ENCODE peak calls at places on chromosomes 16 and 17, in eight cellular contexts. One of them, this sample, is unnamed.

GRCh38 chr17:78379134-78379497 is 667 bp downstream of the PGS1 start:
- DNase-seq in activated naive CD4-positive, alpha-beta T cell: no peak
- DNase-seq in astrocyte of the cerebellum: no peak
- DNase-seq in mucosa of gallbladder: no peak
- DNase-seq in stimulated activated CD8-positive, alpha-beta memory T cell treated with anti-CD3 and anti-CD28 coated beads, Interleukin-2, amount 100 ng/mL, for 1 hour: no peak
- DNase-seq in GM04503: no peak
- DNase-seq in NCI-H1105 treated with DMSO at 0.1 percent for 48 hours: no peak
- DNase-seq in DMS 273 treated with DMSO at 0.1 percent for 48 hours: no peak
- DNase-seq in this sample: no peak

GRCh38 chr17:79612468-79613194 is 1.8 kb upstream of the RBFOX3 start:
- DNase-seq in astrocyte of the cerebellum: no peak
- DNase-seq in mucosa of gallbladder: no peak
- DNase-seq in NCI-H1105 treated with DMSO at 0.1 percent for 48 hours: no peak
- DNase-seq in DMS 273 treated with DMSO at 0.1 percent for 48 hours: peak; percentile 76
- DNase-seq in GM04503: no peak
- DNase-seq in stimulated activated CD8-positive, alpha-beta memory T cell treated with anti-CD3 and anti-CD28 coated beads, Interleukin-2, amount 100 ng/mL, for 1 hour: peak; percentile 1
- DNase-seq in activated naive CD4-positive, alpha-beta T cell: no peak
- DNase-seq in this sample: peak; percentile 62

GRCh38 chr17:11144358-11145233 is 96.4 kb upstream of the SHISA6 start:
- DNase-seq in NCI-H1105 treated with DMSO at 0.1 percent for 48 hours: peak; percentile 10
- DNase-seq in DMS 273 treated with DMSO at 0.1 percent for 48 hours: peak; percentile 6
- DNase-seq in stimulated activated CD8-positive, alpha-beta memory T cell treated with anti-CD3 and anti-CD28 coated beads, Interleukin-2, amount 100 ng/mL, for 1 hour: no peak
- DNase-seq in mucosa of gallbladder: peak; percentile 48
- DNase-seq in astrocyte of the cerebellum: no peak
- DNase-seq in activated naive CD4-positive, alpha-beta T cell: no peak
- DNase-seq in GM04503: no peak
- DNase-seq in this sample: no peak

GRCh38 chr16:77322757-77323156 is 112.1 kb downstream of the ADAMTS18 start:
- DNase-seq in stimulated activated CD8-positive, alpha-beta memory T cell treated with anti-CD3 and anti-CD28 coated beads, Interleukin-2, amount 100 ng/mL, for 1 hour: no peak
- DNase-seq in mucosa of gallbladder: no peak
- DNase-seq in activated naive CD4-positive, alpha-beta T cell: no peak
- DNase-seq in GM04503: no peak
- DNase-seq in NCI-H1105 treated with DMSO at 0.1 percent for 48 hours: peak; percentile 5
- DNase-seq in astrocyte of the cerebellum: no peak
- DNase-seq in DMS 273 treated with DMSO at 0.1 percent for 48 hours: no peak
- DNase-seq in this sample: no peak

GRCh38 chr16:578870-579405 is 9.2 kb downstream of the PIGQ start:
- DNase-seq in DMS 273 treated with DMSO at 0.1 percent for 48 hours: no peak
- DNase-seq in mucosa of gallbladder: peak; percentile 64
- DNase-seq in astrocyte of the cerebellum: no peak
- DNase-seq in stimulated activated CD8-positive, alpha-beta memory T cell treated with anti-CD3 and anti-CD28 coated beads, Interleukin-2, amount 100 ng/mL, for 1 hour: peak; percentile 15
- DNase-seq in activated naive CD4-positive, alpha-beta T cell: peak; percentile 40
- DNase-seq in GM04503: no peak
- DNase-seq in NCI-H1105 treated with DMSO at 0.1 percent for 48 hours: no peak
- DNase-seq in this sample: no peak

GRCh38 chr17:40312131-40312731 is 3.3 kb downstream of the RARA start:
- DNase-seq in NCI-H1105 treated with DMSO at 0.1 percent for 48 hours: no peak
- DNase-seq in DMS 273 treated with DMSO at 0.1 percent for 48 hours: no peak
- DNase-seq in astrocyte of the cerebellum: no peak
- DNase-seq in GM04503: no peak
- DNase-seq in stimulated activated CD8-positive, alpha-beta memory T cell treated with anti-CD3 and anti-CD28 coated beads, Interleukin-2, amount 100 ng/mL, for 1 hour: no peak
- DNase-seq in mucosa of gallbladder: no peak
- DNase-seq in activated naive CD4-positive, alpha-beta T cell: no peak
- DNase-seq in this sample: no peak

GRCh38 chr16:72311426-72311825 is 139.5 kb upstream of the PMFBP1 start:
- DNase-seq in stimulated activated CD8-positive, alpha-beta memory T cell treated with anti-CD3 and anti-CD28 coated beads, Interleukin-2, amount 100 ng/mL, for 1 hour: no peak
- DNase-seq in DMS 273 treated with DMSO at 0.1 percent for 48 hours: no peak
- DNase-seq in activated naive CD4-positive, alpha-beta T cell: no peak
- DNase-seq in NCI-H1105 treated with DMSO at 0.1 percent for 48 hours: no peak
- DNase-seq in GM04503: no peak
- DNase-seq in astrocyte of the cerebellum: no peak
- DNase-seq in mucosa of gallbladder: no peak
- DNase-seq in this sample: no peak

GRCh38 chr16:12775689-12776236 is 27.9 kb downstream of the CPPED1 start:
- DNase-seq in mucosa of gallbladder: no peak
- DNase-seq in DMS 273 treated with DMSO at 0.1 percent for 48 hours: no peak
- DNase-seq in astrocyte of the cerebellum: no peak
- DNase-seq in NCI-H1105 treated with DMSO at 0.1 percent for 48 hours: no peak
- DNase-seq in activated naive CD4-positive, alpha-beta T cell: no peak
- DNase-seq in GM04503: no peak
- DNase-seq in stimulated activated CD8-positive, alpha-beta memory T cell treated with anti-CD3 and anti-CD28 coated beads, Interleukin-2, amount 100 ng/mL, for 1 hour: no peak
- DNase-seq in this sample: no peak

GRCh38 chr16:534089-534635 is 6.7 kb downstream of the CAPN15 start:
- DNase-seq in activated naive CD4-positive, alpha-beta T cell: no peak
- DNase-seq in mucosa of gallbladder: peak; percentile 71
- DNase-seq in stimulated activated CD8-positive, alpha-beta memory T cell treated with anti-CD3 and anti-CD28 coated beads, Interleukin-2, amount 100 ng/mL, for 1 hour: no peak
- DNase-seq in NCI-H1105 treated with DMSO at 0.1 percent for 48 hours: no peak
- DNase-seq in GM04503: no peak
- DNase-seq in DMS 273 treated with DMSO at 0.1 percent for 48 hours: no peak
- DNase-seq in astrocyte of the cerebellum: no peak
- DNase-seq in this sample: no peak

GRCh38 chr17:81838753-81839255 is 4.0 kb upstream of the PPP1R27 start:
- DNase-seq in mucosa of gallbladder: no peak
- DNase-seq in astrocyte of the cerebellum: no peak
- DNase-seq in DMS 273 treated with DMSO at 0.1 percent for 48 hours: no peak
- DNase-seq in GM04503: no peak
- DNase-seq in stimulated activated CD8-positive, alpha-beta memory T cell treated with anti-CD3 and anti-CD28 coated beads, Interleukin-2, amount 100 ng/mL, for 1 hour: no peak
- DNase-seq in activated naive CD4-positive, alpha-beta T cell: no peak
- DNase-seq in NCI-H1105 treated with DMSO at 0.1 percent for 48 hours: no peak
- DNase-seq in this sample: no peak

GRCh38 chr17:50892101-50892776 is 26.1 kb upstream of the TOB1 start:
- DNase-seq in mucosa of gallbladder: no peak
- DNase-seq in DMS 273 treated with DMSO at 0.1 percent for 48 hours: no peak
- DNase-seq in GM04503: no peak
- DNase-seq in activated naive CD4-positive, alpha-beta T cell: no peak
- DNase-seq in stimulated activated CD8-positive, alpha-beta memory T cell treated with anti-CD3 and anti-CD28 coated beads, Interleukin-2, amount 100 ng/mL, for 1 hour: no peak
- DNase-seq in NCI-H1105 treated with DMSO at 0.1 percent for 48 hours: no peak
- DNase-seq in astrocyte of the cerebellum: no peak
- DNase-seq in this sample: no peak

GRCh38 chr17:72567774-72568173 is 447.0 kb downstream of the SOX9 start:
- DNase-seq in stimulated activated CD8-positive, alpha-beta memory T cell treated with anti-CD3 and anti-CD28 coated beads, Interleukin-2, amount 100 ng/mL, for 1 hour: no peak
- DNase-seq in activated naive CD4-positive, alpha-beta T cell: no peak
- DNase-seq in DMS 273 treated with DMSO at 0.1 percent for 48 hours: no peak
- DNase-seq in astrocyte of the cerebellum: no peak
- DNase-seq in GM04503: no peak
- DNase-seq in mucosa of gallbladder: no peak
- DNase-seq in NCI-H1105 treated with DMSO at 0.1 percent for 48 hours: no peak
- DNase-seq in this sample: no peak

GRCh38 chr17:82879241-82879640 is 39.4 kb upstream of the ZNF750 start:
- DNase-seq in DMS 273 treated with DMSO at 0.1 percent for 48 hours: no peak
- DNase-seq in activated naive CD4-positive, alpha-beta T cell: no peak
- DNase-seq in mucosa of gallbladder: no peak
- DNase-seq in stimulated activated CD8-positive, alpha-beta memory T cell treated with anti-CD3 and anti-CD28 coated beads, Interleukin-2, amount 100 ng/mL, for 1 hour: no peak
- DNase-seq in GM04503: no peak
- DNase-seq in NCI-H1105 treated with DMSO at 0.1 percent for 48 hours: no peak
- DNase-seq in astrocyte of the cerebellum: no peak
- DNase-seq in this sample: no peak

GRCh38 chr17:4853195-4853762 is 20.1 kb downstream of the MINK1 start:
- DNase-seq in NCI-H1105 treated with DMSO at 0.1 percent for 48 hours: no peak
- DNase-seq in stimulated activated CD8-positive, alpha-beta memory T cell treated with anti-CD3 and anti-CD28 coated beads, Interleukin-2, amount 100 ng/mL, for 1 hour: no peak
- DNase-seq in activated naive CD4-positive, alpha-beta T cell: no peak
- DNase-seq in DMS 273 treated with DMSO at 0.1 percent for 48 hours: no peak
- DNase-seq in GM04503: no peak
- DNase-seq in astrocyte of the cerebellum: no peak
- DNase-seq in mucosa of gallbladder: no peak
- DNase-seq in this sample: no peak

GRCh38 chr17:68360198-68360597 is 68.9 kb downstream of the ARSG start:
- DNase-seq in mucosa of gallbladder: no peak
- DNase-seq in GM04503: no peak
- DNase-seq in stimulated activated CD8-positive, alpha-beta memory T cell treated with anti-CD3 and anti-CD28 coated beads, Interleukin-2, amount 100 ng/mL, for 1 hour: no peak
- DNase-seq in DMS 273 treated with DMSO at 0.1 percent for 48 hours: no peak
- DNase-seq in activated naive CD4-positive, alpha-beta T cell: no peak
- DNase-seq in astrocyte of the cerebellum: no peak
- DNase-seq in NCI-H1105 treated with DMSO at 0.1 percent for 48 hours: no peak
- DNase-seq in this sample: no peak

This sample was measured in NCI-H446 treated with DMSO at 0.1 percent for 48 hours.